ENCODE peak calls at places on chromosomes 1 and 21, in four cellular contexts. G, U, I and P are unnamed samples.

GRCh38 chr1:2132222-2133038 is 62.1 kb downstream of the FAAP20 start:
- DNase-seq in G (peak; percentile 80), I (no peak), U (peak; percentile 82), P (no peak)

GRCh38 chr1:190168116-190168515 is 309.5 kb downstream of the BRINP3 start:
- DNase-seq in I (no peak), G (no peak), U (no peak), P (no peak)

GRCh38 chr21:29423051-29423450 is 124.3 kb downstream of the BACH1 start:
- DNase-seq in I (no peak), G (no peak), U (no peak), P (no peak)

GRCh38 chr1:205923663-205924435 is 19.4 kb downstream of the SLC26A9 start:
- DNase-seq in U (no peak), G (no peak), I (no peak), P (no peak)

GRCh38 chr1:212754193-212754592 is 37.4 kb downstream of the NSL1 start:
- DNase-seq in G (no peak), I (no peak), U (no peak), P (no peak)

GRCh38 chr1:67336783-67337182 is 29.1 kb downstream of the IL12RB2 start:
- DNase-seq in G (no peak), I (no peak), U (no peak), P (no peak)

GRCh38 chr1:226395753-226396152 is 12.1 kb downstream of the PARP1 start:
- DNase-seq in U (no peak), I (no peak), G (no peak), P (no peak)

GRCh38 chr1:235027076-235027861 is 101.4 kb downstream of the TOMM20 start:
- DNase-seq in U (no peak), I (no peak), G (no peak), P (no peak)

GRCh38 chr1:234726359-234726836 is 116.4 kb upstream of the IRF2BP2 start:
- DNase-seq in G (no peak), I (no peak), U (no peak), P (no peak)

GRCh38 chr1:81174811-81175476 is 625.8 kb upstream of the ADGRL2 start:
- DNase-seq in U (no peak), I (no peak), G (no peak), P (no peak)

GRCh38 chr1:243748227-243748626 is 101.8 kb downstream of the AKT3 start:
- DNase-seq in G (no peak), U (no peak), I (no peak), P (no peak)

GRCh38 chr1:54312874-54313316 is 93.3 kb downstream of the SSBP3 start:
- DNase-seq in I (no peak), U (peak; percentile 73), G (no peak), P (no peak)

GRCh38 chr1:100387644-100388350 is 35.5 kb downstream of the CDC14A start:
- DNase-seq in G (no peak), U (no peak), I (no peak), P (no peak)

GRCh38 chr1:116825400-116825734 is 71.1 kb downstream of the CD2 start:
- DNase-seq in I (no peak), G (peak; percentile 91), U (peak; percentile 53), P (no peak)

GRCh38 chr1:29920316-29920715 is 684.0 kb downstream of the PTPRU start:
- DNase-seq in G (no peak), I (no peak), U (no peak), P (no peak)

GRCh38 chr21:33014331-33014730 is 11.4 kb upstream of the OLIG2 start:
- DNase-seq in U (no peak), G (no peak), I (no peak), P (no peak)

GRCh38 chr21:33313183-33313582 is 11.6 kb upstream of the IFNAR1 start:
- DNase-seq in U (no peak), G (no peak), I (no peak), P (no peak)

GRCh38 chr1:23169219-23169575 is 541 bp upstream of the LUZP1 start:
- DNase-seq in U (no peak), G (no peak), I (no peak), P (no peak)

GRCh38 chr1:67052741-67053534 is 1.0 kb downstream of the SLC35D1 start:
- DNase-seq in U (peak; percentile 7), I (no peak), G (peak; percentile 64), P (no peak)

GRCh38 chr21:25908495-25908894 is 173.7 kb downstream of the GABPA start:
- DNase-seq in I (no peak), U (no peak), G (no peak), P (no peak)

GRCh38 chr1:23913212-23913880 is at the start of gene CNR2:
- DNase-seq in G (no peak), U (no peak), I (no peak), P (no peak)

GRCh38 chr1:29122987-29123870 is 474 bp downstream of the TMEM200B start:
- DNase-seq in I (no peak), G (no peak), U (peak; percentile 65), P (no peak)

GRCh38 chr1:39692152-39693064 is 1.2 kb upstream of the HPCAL4 start:
- DNase-seq in G (no peak), U (peak; percentile 76), I (no peak), P (no peak)

GRCh38 chr1:53286950-53287349 is 40.9 kb downstream of the LRP8 start:
- DNase-seq in I (no peak), U (peak; percentile 70), G (no peak), P (no peak)

GRCh38 chr1:83033682-83034081 is 965.2 kb downstream of the TTLL7 start:
- DNase-seq in U (no peak), G (no peak), I (no peak), P (no peak)

GRCh38 chr1:117821782-117822447 is 107.5 kb downstream of the GDAP2 start:
- DNase-seq in I (no peak), U (no peak), G (peak; percentile 28), P (no peak)

GRCh38 chr1:119435061-119435460 is 20.1 kb downstream of the HSD3B2 start:
- DNase-seq in I (no peak), G (no peak), U (no peak), P (no peak)

GRCh38 chr1:32249831-32250525 is 1.1 kb upstream of the LCK start:
- DNase-seq in I (no peak), U (no peak), G (peak; percentile 56), P (peak; percentile 95)

GRCh38 chr1:8352886-8353285 is 35.0 kb downstream of the SLC45A1 start:
- DNase-seq in U (no peak), I (no peak), G (no peak), P (no peak)

GRCh38 chr1:180311011-180311730 is 81.1 kb downstream of the LHX4 start:
- DNase-seq in U (no peak), I (no peak), G (no peak), P (no peak)

GRCh38 chr1:195594322-195594721 is 1013.9 kb downstream of the KCNT2 start:
- DNase-seq in G (no peak), U (no peak), I (no peak), P (no peak)

GRCh38 chr1:2279210-2279639 is 51.1 kb downstream of the SKI start:
- DNase-seq in I (peak; percentile 93), U (no peak), G (no peak), P (no peak)

GRCh38 chr1:178690496-178690895 is 34.5 kb upstream of the RALGPS2 start:
- DNase-seq in U (no peak), I (no peak), G (no peak), P (no peak)

GRCh38 chr1:209650454-209650853 is 1.8 kb downstream of the LAMB3 start:
- DNase-seq in U (no peak), G (no peak), I (no peak), P (no peak)

GRCh38 chr1:189429610-189430009 is 1048.1 kb downstream of the BRINP3 start:
- DNase-seq in I (no peak), U (peak; percentile 7), G (peak; percentile 12), P (no peak)

GRCh38 chr1:146034976-146035469 is 13.5 kb upstream of the HJV start:
- DNase-seq in U (no peak), G (no peak), I (no peak), P (no peak)

GRCh38 chr1:155125946-155126493 is 1.7 kb upstream of the EFNA1 start:
- DNase-seq in U (no peak), G (no peak), I (no peak), P (no peak)
- TF ChIP-seq POLR2AphosphoS5 in U (no peak), G (no peak), I (no peak), P (no peak)

GRCh38 chr21:14846619-14847018 is 218.2 kb downstream of the NRIP1 start:
- DNase-seq in U (no peak), I (no peak), G (no peak), P (no peak)

DNA sequence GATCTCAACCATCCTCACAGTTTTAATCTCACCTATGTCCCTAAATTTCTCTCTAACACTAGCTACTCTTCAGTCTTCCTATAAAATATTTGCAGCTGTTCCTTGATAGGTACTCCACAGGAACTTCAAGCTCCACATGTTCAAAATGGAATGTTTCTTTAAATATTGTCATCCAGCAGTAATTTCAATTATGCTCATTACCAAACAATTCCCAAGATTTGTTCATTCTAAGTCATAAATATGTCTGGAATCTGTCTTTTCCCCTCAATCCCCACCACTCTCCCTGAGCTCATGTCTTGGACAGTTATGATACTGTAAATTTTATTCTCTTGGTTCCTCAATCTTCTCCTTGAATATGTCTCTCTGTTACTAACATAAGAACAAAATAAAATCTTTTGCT is 214.4 kb downstream of the NRIP1 start:
- DNase-seq in G (no peak), I (no peak), U (no peak), P (no peak)
- TF ChIP-seq GABPA in G (no peak), I (no peak), U (no peak), P (no peak)

GRCh38 chr1:26677306-26678115 is 18.3 kb upstream of the ARID1A start:
- DNase-seq in G (peak; percentile 77), I (no peak), U (peak; percentile 39), P (peak; percentile 87)
- TF ChIP-seq POLR2AphosphoS5 in G (no peak), I (no peak), U (no peak), P (no peak)

GRCh38 chr1:94641990-94642389 is 100.4 kb upstream of the F3 start:
- DNase-seq in I (no peak), U (no peak), G (no peak), P (no peak)
- TF ChIP-seq GABPA in I (no peak), U (no peak), G (no peak), P (no peak)

DNA sequence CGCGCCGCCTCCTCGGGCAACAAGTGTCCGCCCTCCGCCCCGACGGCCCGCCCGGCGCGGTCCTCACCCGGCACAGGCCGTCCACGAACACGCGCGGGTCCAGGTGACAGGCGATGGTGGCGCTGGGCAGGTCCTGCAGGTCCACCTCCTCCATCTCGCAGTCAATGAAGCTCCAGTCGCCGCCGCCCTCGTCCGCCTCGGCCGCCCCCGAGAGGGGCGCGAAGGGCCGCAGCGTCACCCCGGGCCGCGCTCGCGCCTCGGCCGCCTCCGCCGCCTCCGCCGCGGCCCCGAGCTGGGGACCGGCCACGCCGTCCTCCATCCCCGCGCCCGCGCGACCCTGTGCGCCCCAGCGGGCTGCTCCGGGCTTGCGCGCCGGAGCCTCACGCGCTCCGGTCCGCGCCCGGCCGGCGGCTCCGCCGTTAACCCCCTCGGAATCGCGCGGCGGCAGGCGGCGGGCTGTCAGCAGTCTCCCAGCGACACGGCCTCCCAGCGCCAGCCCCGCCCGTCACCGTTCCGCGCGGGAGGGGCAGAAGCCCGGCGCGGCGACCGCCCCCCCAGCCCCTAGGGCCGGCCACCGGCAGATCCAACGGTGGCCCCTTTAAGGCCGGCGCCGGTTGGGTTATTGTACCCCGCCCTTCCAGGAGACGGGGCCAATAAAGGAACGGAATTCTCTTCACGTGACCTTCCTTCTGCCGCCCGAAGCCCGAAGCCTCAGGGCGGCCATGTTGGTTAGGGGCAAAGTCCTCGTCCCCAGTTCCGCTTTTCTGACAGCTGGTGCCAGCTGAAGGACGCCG is at the start of gene RCAN1:
- DNase-seq in G (peak; percentile 96), I (peak; percentile 67), U (peak; percentile 90), P (peak; percentile 75)
- TF ChIP-seq POLR2AphosphoS5 in G (no peak), I (no peak), U (no peak), P (no peak)

GRCh38 chr1:91900538-91900937 is 14.6 kb upstream of the TGFBR3 start:
- DNase-seq in U (no peak), I (no peak), G (no peak), P (no peak)
- TF ChIP-seq GABPA in U (no peak), I (no peak), G (no peak), P (no peak)